ENCODE peak calls at places on chromosomes 11 and 22, in five cellular contexts. I is OCI-LY7, Z is GM23248, H is mesendoderm, V is K562. E is an unnamed sample.

GRCh38 chr11:124882339-124883071 is 15.2 kb downstream of the ROBO4 start:
- DNase-seq in I (no peak), Z (no peak), H (no peak), V (no peak), E (no peak)

GRCh38 chr11:1203505-1204271 is 19.2 kb upstream of the MUC5B start:
- DNase-seq in I (no peak), Z (no peak), H (no peak), V (no peak), E (peak; percentile 92)

GRCh38 chr22:24938741-24939341 is 7.7 kb downstream of the LHFPL7 start:
- DNase-seq in I (peak; percentile 59), Z (peak; percentile 71), H (peak; percentile 77), V (peak; percentile 42), E (no peak)

GRCh38 chr11:59705281-59705680 is 8.4 kb downstream of the OR10V1 start:
- DNase-seq in I (no peak), Z (peak; percentile 17), H (no peak), V (no peak), E (no peak)

GRCh38 chr22:21009638-21010425 is 5.1 kb upstream of the P2RX6 start:
- DNase-seq in I (peak; percentile 62), Z (peak; percentile 70), H (peak; percentile 68), V (peak; percentile 86), E (peak; percentile 49)

GRCh38 chr22:37457093-37457893 is 28.9 kb downstream of the MFNG start:
- DNase-seq in I (peak; percentile 78), Z (peak; percentile 66), H (peak; percentile 80), V (peak; percentile 71), E (peak; percentile 61)

GRCh38 chr22:19876941-19877625 is 22.4 kb upstream of the GNB1L start:
- DNase-seq in I (no peak), Z (no peak), H (no peak), V (no peak), E (no peak)

GRCh38 chr22:22233081-22233480 is 11.5 kb upstream of the VPREB1 start:
- DNase-seq in I (no peak), Z (no peak), H (no peak), V (no peak), E (no peak)

GRCh38 chr11:61978703-61979661 is 11.5 kb upstream of the FTH1 start:
- DNase-seq in I (no peak), Z (peak; percentile 68), H (no peak), V (no peak), E (peak; percentile 78)

GRCh38 chr11:93822359-93822758 is 28.1 kb downstream of the VSTM5 start:
- DNase-seq in I (no peak), Z (peak; percentile 16), H (no peak), V (no peak), E (no peak)

GRCh38 chr11:6611092-6612007 is 666 bp downstream of the TAF10 start:
- DNase-seq in I (peak; percentile 30), Z (peak; percentile 58), H (peak; percentile 43), V (peak; percentile 45), E (peak; percentile 11)

GRCh38 chr22:43897751-43898261 is 6.0 kb upstream of the PNPLA5 start:
- DNase-seq in I (no peak), Z (peak; percentile 83), H (no peak), V (no peak), E (peak; percentile 79)

GRCh38 chr11:123560001-123560400 is 94.4 kb downstream of the SCN3B start:
- DNase-seq in I (no peak), Z (peak; percentile 93), H (no peak), V (no peak), E (no peak)

GRCh38 chr11:65502274-65502851 is 3.5 kb downstream of the MALAT1 start:
- DNase-seq in I (no peak), Z (peak; percentile 74), H (peak; percentile 46), V (peak; percentile 60), E (no peak)
- H3K4me3 ChIP-seq in I (peak overlapping the region; percentile 79), Z (peak overlapping the region; percentile 98), H (peak overlapping the region; percentile 78), V (peak overlapping the region; percentile 84), E (peak overlapping the region; percentile 99)

GRCh38 chr11:34029176-34029575 is 22.4 kb upstream of the CAPRIN1 start:
- DNase-seq in I (no peak), Z (peak; percentile 67), H (no peak), V (no peak), E (no peak)
- H3K4me1 ChIP-seq in I (no peaks in the 10 kb centered on the region), Z (peaks cover 11% of the 10 kb centered on the region), H (no peaks in the 10 kb centered on the region), V (peaks cover 2% of the 10 kb centered on the region), E (no peaks in the 10 kb centered on the region)

DNA sequence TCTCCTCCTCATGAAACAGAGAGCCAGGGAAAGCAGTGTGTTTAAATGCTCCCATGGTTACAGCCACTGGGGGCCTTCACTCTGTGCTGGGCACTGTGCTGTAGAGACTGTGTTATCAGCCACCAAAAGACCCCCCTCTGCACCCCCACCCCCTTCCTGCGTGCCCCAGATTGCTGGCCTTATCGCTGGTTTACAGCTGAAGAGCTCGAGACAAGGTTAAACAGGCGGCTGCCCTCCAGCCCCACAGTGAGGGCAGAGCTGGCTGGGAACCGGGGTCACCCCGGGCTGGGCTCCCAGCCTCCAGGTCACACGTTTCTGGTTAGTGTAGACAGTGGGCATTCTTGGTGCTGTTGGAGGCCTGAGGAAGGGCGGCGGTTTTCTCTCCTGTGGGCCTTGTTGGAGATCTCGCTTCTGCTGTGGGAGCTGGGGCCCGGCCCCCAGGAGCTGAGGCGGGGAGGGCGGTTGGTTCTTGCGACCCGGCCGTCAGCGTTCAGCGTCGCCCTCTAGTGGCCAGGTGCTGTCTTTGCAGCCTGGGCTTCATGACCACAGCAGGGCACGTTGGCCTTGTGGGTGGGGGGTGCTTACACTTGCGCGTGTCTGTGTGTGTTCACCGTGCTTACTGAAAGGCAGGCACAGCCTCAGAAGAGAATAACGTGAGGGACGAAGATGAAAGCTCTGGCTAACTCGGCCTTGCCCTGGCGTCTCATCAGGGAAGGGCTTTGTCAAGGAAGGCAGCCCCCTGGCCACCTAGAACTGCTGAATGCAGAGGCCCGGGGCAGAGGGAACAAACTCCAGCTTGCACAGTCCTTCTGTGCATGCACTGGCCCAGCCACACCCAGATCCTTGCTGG is 40.8 kb downstream of the TBC1D22A start:
- DNase-seq in I (peak; percentile 67), Z (peak; percentile 20), H (peak; percentile 72), V (peak; percentile 73), E (peak; percentile 50)
- H3K79me2 ChIP-seq in I (peaks cover 3% of the 10 kb centered on the region), Z (peaks cover 20% of the 10 kb centered on the region), H (no peaks in the 10 kb centered on the region), V (no peaks in the 10 kb centered on the region), E (peaks cover 6% of the 10 kb centered on the region)

GRCh38 chr22:18021431-18021830 is 2.9 kb downstream of the MICAL3 start:
- DNase-seq in I (no peak), Z (no peak), H (no peak), V (no peak), E (no peak)

GRCh38 chr22:18023509-18024275 is 669 bp downstream of the MICAL3 start:
- DNase-seq in I (peak; percentile 67), Z (peak; percentile 96), H (peak; percentile 75), V (peak; percentile 46), E (peak; percentile 60)

GRCh38 chr22:18024956-18025720 is 777 bp upstream of the MICAL3 start:
- DNase-seq in I (peak; percentile 35), Z (no peak), H (no peak), V (no peak), E (no peak)

GRCh38 chr22:18022851-18023250 is 1.5 kb downstream of the MICAL3 start:
- DNase-seq in I (no peak), Z (no peak), H (no peak), V (no peak), E (no peak)

GRCh38 chr22:18024276-18024939 is at the start of gene MICAL3:
- DNase-seq in I (peak; percentile 88), Z (peak; percentile 92), H (peak; percentile 43), V (peak; percentile 77), E (peak; percentile 58)
- H3K4me3 ChIP-seq in I (peak within 1 kb of the TSS; percentile 68), Z (peak within 1 kb of the TSS; percentile 87), H (peak within 1 kb of the TSS; percentile 37), V (peak within 1 kb of the TSS; percentile 40), E (peak within 1 kb of the TSS; percentile 71)

GRCh38 chr22:46754110-46754799 is 8.2 kb upstream of the TBC1D22A start:
- DNase-seq in I (no peak), Z (peak; percentile 100), H (no peak), V (peak; percentile 83), E (peak; percentile 93)
- H3K4me1 ChIP-seq in I (no peaks in the 10 kb centered on the region), Z (peaks cover 29% of the 10 kb centered on the region), H (no peaks in the 10 kb centered on the region), V (peaks cover 20% of the 10 kb centered on the region), E (peaks cover 58% of the 10 kb centered on the region)

GRCh38 chr22:46064236-46064965 is 85.9 kb upstream of the PPARA start:
- DNase-seq in I (no peak), Z (peak; percentile 69), H (no peak), V (no peak), E (no peak)
- H3K79me2 ChIP-seq in I (no peaks in the 10 kb centered on the region), Z (peaks cover 100% of the 10 kb centered on the region), H (no peaks in the 10 kb centered on the region), V (no peaks in the 10 kb centered on the region), E (peaks cover 39% of the 10 kb centered on the region)

E was measured in PC-9.